ENCODE peak calls at places on chromosome 1, in seven cellular contexts. V is stomach, I is lower leg skin, K is uterus, B is IMR-90, P is body of pancreas, Q is adrenal gland. U is an unnamed sample.

GRCh38 chr1:152743371-152744145 is 14.3 kb upstream of the KPRP start:
- DNase-seq in V (no peak), I (no peak), K (no peak), B (peak; percentile 2), P (no peak), Q (no peak), U (no peak)

GRCh38 chr1:167367705-167368104 is 147.0 kb downstream of the POU2F1 start:
- DNase-seq in V (no peak), I (no peak), K (no peak), B (no peak), P (no peak), Q (no peak), U (no peak)

GRCh38 chr1:31712041-31712440 is 8.2 kb upstream of the COL16A1 start:
- DNase-seq in V (no peak), I (no peak), K (no peak), B (peak; percentile 83), P (no peak), Q (no peak), U (no peak)

GRCh38 chr1:244349103-244349531 is 102.6 kb downstream of the ADSS2 start:
- DNase-seq in V (no peak), I (peak; percentile 84), K (peak; percentile 19), B (peak; percentile 91), P (no peak), Q (peak; percentile 56), U (peak; percentile 45)

GRCh38 chr1:176843352-176844297 is 320.9 kb downstream of the ASTN1 start:
- DNase-seq in V (no peak), I (no peak), K (peak; percentile 52), B (peak; percentile 41), P (peak; percentile 18), Q (peak; percentile 40), U (no peak)

GRCh38 chr1:1021860-1022259 is 1.9 kb downstream of the AGRN start:
- DNase-seq in V (no peak), I (no peak), K (no peak), B (peak; percentile 56), P (no peak), Q (no peak), U (peak; percentile 79)

GRCh38 chr1:225944387-225944786 is 3.4 kb upstream of the LEFTY2 start:
- DNase-seq in V (no peak), I (no peak), K (no peak), B (no peak), P (no peak), Q (no peak), U (no peak)

GRCh38 chr1:232629250-232630046 is 485 bp downstream of the SIPA1L2 start:
- DNase-seq in V (no peak), I (peak; percentile 91), K (peak; percentile 31), B (no peak), P (peak; percentile 30), Q (peak; percentile 16), U (no peak)

GRCh38 chr1:17195731-17196130 is 9.2 kb upstream of the PADI1 start:
- DNase-seq in V (no peak), I (peak; percentile 81), K (no peak), B (no peak), P (no peak), Q (no peak), U (no peak)

GRCh38 chr1:12220890-12221289 is 8.9 kb upstream of the VPS13D start:
- DNase-seq in V (no peak), I (no peak), K (no peak), B (no peak), P (no peak), Q (peak; percentile 47), U (no peak)

GRCh38 chr1:77552626-77553025 is 129.8 kb downstream of the ZZZ3 start:
- DNase-seq in V (no peak), I (no peak), K (no peak), B (no peak), P (no peak), Q (no peak), U (no peak)

GRCh38 chr1:77889671-77890070 is 1.2 kb downstream of the NEXN start:
- DNase-seq in V (no peak), I (no peak), K (no peak), B (peak; percentile 91), P (peak; percentile 21), Q (no peak), U (no peak)

GRCh38 chr1:236509203-236509602 is 14.6 kb upstream of the LGALS8 start:
- DNase-seq in V (no peak), I (no peak), K (no peak), B (no peak), P (no peak), Q (no peak), U (no peak)

GRCh38 chr1:65791860-65792670 is 630 bp upstream of the PDE4B start:
- DNase-seq in V (no peak), I (no peak), K (no peak), B (peak; percentile 24), P (no peak), Q (no peak), U (no peak)

GRCh38 chr1:54331091-54331772 is 75.0 kb downstream of the SSBP3 start:
- DNase-seq in V (no peak), I (no peak), K (no peak), B (peak; percentile 71), P (no peak), Q (no peak), U (no peak)

GRCh38 chr1:119227446-119227845 is 87.0 kb upstream of the WARS2 start:
- DNase-seq in V (no peak), I (no peak), K (no peak), B (no peak), P (no peak), Q (no peak), U (no peak)

GRCh38 chr1:160365325-160365724 is 1.5 kb upstream of the NHLH1 start:
- DNase-seq in V (no peak), I (peak; percentile 57), K (no peak), B (no peak), P (no peak), Q (no peak), U (no peak)

GRCh38 chr1:224592636-224593579 is 23.2 kb upstream of the CNIH3 start:
- DNase-seq in V (no peak), I (peak; percentile 71), K (no peak), B (peak; percentile 88), P (no peak), Q (no peak), U (peak; percentile 48)

GRCh38 chr1:24725209-24725651 is 20.0 kb upstream of the CLIC4 start:
- DNase-seq in V (no peak), I (no peak), K (no peak), B (peak; percentile 54), P (no peak), Q (no peak), U (peak; percentile 60)

GRCh38 chr1:32247452-32247851 is 430 bp downstream of the FAM167B start:
- DNase-seq in V (no peak), I (no peak), K (no peak), B (no peak), P (no peak), Q (no peak), U (no peak)

GRCh38 chr1:166612886-166613285 is 226.4 kb upstream of the POGK start:
- DNase-seq in V (no peak), I (no peak), K (no peak), B (no peak), P (no peak), Q (no peak), U (no peak)

DNA sequence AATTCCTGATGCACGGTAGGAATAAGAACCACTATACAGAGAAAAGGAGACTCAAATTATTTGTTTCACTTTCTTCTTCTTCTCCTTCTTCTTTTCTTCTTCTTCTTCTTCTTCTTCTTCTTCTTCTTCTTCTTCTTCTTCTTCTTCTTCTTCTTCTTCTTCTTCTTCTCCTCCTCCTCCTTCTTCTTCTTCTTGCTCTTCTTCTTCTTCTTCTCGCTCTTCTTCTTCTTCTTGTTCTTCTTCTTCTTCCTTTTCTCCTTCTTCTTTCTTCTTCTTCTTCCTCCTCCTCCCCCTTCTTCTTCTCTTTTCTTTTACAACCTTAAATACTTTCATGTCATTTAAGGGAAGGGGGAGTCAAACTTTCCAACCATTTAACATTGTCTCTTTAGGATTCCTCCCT is 11.0 kb upstream of the GPR88 start:
- DNase-seq in V (no peak), I (no peak), K (no peak), B (no peak), P (no peak), Q (no peak), U (no peak)
- TF ChIP-seq POLR2A in V (no peak), I (no peak), K (no peak), B (no peak), P (no peak), Q (no peak), U (no peak)

DNA sequence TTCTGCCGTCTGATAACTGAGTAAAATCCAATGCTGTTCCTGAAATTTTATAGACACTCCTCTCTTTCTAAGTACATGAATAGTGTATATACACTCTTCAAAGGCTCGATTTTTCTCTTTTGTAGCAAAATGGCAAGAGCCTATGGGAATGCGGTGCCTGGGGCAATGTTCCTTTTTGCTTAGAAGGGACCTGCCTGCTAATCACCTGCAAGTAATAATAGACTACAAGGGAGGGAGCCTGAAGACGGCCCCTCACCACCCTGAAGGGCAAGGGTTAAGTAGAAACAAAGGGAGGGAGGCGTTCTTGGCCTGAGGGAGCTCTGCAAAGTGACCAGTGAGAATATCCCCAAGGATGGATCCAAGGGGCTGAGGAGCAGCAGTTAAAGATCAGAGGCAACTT is 203.9 kb upstream of the ESRRG start:
- DNase-seq in V (no peak), I (no peak), K (no peak), B (no peak), P (no peak), Q (no peak), U (no peak)
- TF ChIP-seq POLR2A in V (no peak), I (no peak), K (no peak), B (no peak), P (no peak), Q (no peak), U (no peak)

DNA sequence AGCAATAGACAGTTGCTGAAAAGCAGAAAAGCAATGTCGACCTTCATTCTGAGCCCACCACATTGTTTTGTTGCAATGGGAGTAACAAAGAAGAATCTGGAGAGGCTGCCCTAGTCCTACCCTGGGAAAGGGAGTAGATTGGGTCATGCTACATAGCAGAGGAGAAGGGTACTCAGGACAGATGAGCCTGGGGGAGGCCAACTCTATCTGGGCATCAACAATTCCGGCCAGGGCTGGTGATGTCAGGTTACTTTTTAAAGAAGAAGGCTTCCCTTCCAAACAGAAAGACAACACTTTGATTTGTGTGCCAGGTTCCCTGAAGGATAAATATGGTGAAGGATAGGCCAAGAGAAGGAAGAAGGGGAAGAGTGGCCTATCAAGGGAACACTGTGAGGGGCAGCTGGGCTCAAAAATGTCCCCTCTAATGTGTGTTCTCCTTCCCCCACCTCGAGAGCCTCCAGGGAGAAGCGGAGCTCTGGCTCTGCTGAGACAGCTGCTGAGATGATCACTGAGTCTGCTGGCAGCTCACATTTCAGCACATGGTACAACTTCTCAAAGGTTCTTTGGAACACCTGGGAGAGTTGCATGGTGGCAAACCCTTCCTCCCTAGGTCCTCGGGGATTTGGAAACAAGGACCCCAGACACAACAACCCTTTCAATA is 3.2 kb upstream of the ADIPOR1 start:
- DNase-seq in V (no peak), I (no peak), K (no peak), B (no peak), P (no peak), Q (no peak), U (no peak)
- TF ChIP-seq POLR2A in V (no peak), I (no peak), K (no peak), B (no peak), P (no peak), Q (no peak), U (no peak)

GRCh38 chr1:161389691-161390558 is 22.2 kb upstream of the CFAP126 start:
- DNase-seq in V (peak; percentile 98), I (peak; percentile 100), K (peak; percentile 98), B (peak; percentile 98), P (peak; percentile 97), Q (peak; percentile 99), U (peak; percentile 87)
- TF ChIP-seq POLR2A in V (peak; percentile 83), I (no peak), K (peak; percentile 96), B (peak; percentile 84), P (peak; percentile 99), Q (peak; percentile 86), U (peak; percentile 97)

U was measured in H54.